ENCODE peak calls at places on chromosome 5, in seven cellular contexts. A is GOT3; M is ureter; J is mammary epithelial cell; Y is activated naive CD4-positive, alpha-beta T cell treated with anti-CD3 and anti-CD28 coated beads, Interleukin-2, amount 10 ng/mL, durations not matched to agents 7 days and 5 days; I is Panc1; T is A549. F is an unnamed sample.

GRCh38 chr5:93570294-93571110 is 10.5 kb downstream of the NR2F1-AS1 start:
- DNase-seq in A (no peak), M (no peak), J (no peak), Y (no peak), I (no peak), T (no peak), F (no peak)

GRCh38 chr5:2265341-2265740 is 382.6 kb upstream of the IRX4 start:
- DNase-seq in A (no peak), M (no peak), J (no peak), Y (no peak), I (no peak), T (no peak), F (no peak)

GRCh38 chr5:160479926-160480325 is 58.3 kb downstream of the PTTG1 start:
- DNase-seq in A (no peak), M (no peak), J (peak), Y (no peak), I (peak), T (no peak), F (peak)

GRCh38 chr5:25604682-25605081 is 959.9 kb upstream of the CDH10 start:
- DNase-seq in A (no peak), M (no peak), J (no peak), Y (no peak), I (no peak), T (no peak), F (no peak)

GRCh38 chr5:141855265-141856029 is 22.8 kb downstream of the PCDH1 start:
- DNase-seq in A (no peak), M (no peak), J (no peak), Y (no peak), I (no peak), T (no peak), F (no peak)

GRCh38 chr5:2087980-2088379 is 205.3 kb upstream of the IRX4 start:
- DNase-seq in A (no peak), M (no peak), J (no peak), Y (no peak), I (no peak), T (no peak), F (no peak)

GRCh38 chr5:16668194-16668593 is 51.4 kb upstream of the RETREG1 start:
- DNase-seq in A (no peak), M (no peak), J (no peak), Y (no peak), I (no peak), T (no peak), F (no peak)

GRCh38 chr5:53378590-53379247 is 101.7 kb upstream of the FST start:
- DNase-seq in A (no peak), M (no peak), J (peak), Y (no peak), I (no peak), T (no peak), F (peak)

GRCh38 chr5:36222620-36223019 is 19.1 kb downstream of the NADK2 start:
- DNase-seq in A (no peak), M (no peak), J (no peak), Y (no peak), I (no peak), T (no peak), F (no peak)

GRCh38 chr5:161847896-161848510 is at the start of gene GABRA1:
- DNase-seq in A (no peak), M (no peak), J (no peak), Y (no peak), I (no peak), T (no peak), F (no peak)

GRCh38 chr5:173315495-173316352 is 12.5 kb downstream of the STC2 start:
- DNase-seq in A (peak), M (no peak), J (no peak), Y (no peak), I (no peak), T (no peak), F (peak)

F was measured in iris pigment epithelial cell.